ENCODE peak calls at places on chromosomes 11 and 22, in nine cellular contexts. One of them, this sample, is unnamed. For H3K4me1, the result is how much of the 10 kb centered on the place peaks cover.

GRCh38 chr11:82080160-82080559 is 653.5 kb downstream of the FAM181B start:
- DNase-seq in PC-9: no peak
- DNase-seq in stomach: no peak
- DNase-seq in mucosa of descending colon: no peak
- DNase-seq in heart right ventricle: no peak
- DNase-seq in kidney: no peak
- DNase-seq in GM23338: no peak
- DNase-seq in transverse colon: no peak
- DNase-seq in MM.1S: no peak
- DNase-seq in this sample: no peak

GRCh38 chr22:50274311-50274710 is 4.1 kb upstream of the MAPK11 start:
- DNase-seq in PC-9: peak
- DNase-seq in stomach: peak
- DNase-seq in mucosa of descending colon: peak
- DNase-seq in heart right ventricle: peak
- DNase-seq in kidney: no peak
- DNase-seq in GM23338: peak
- DNase-seq in transverse colon: peak
- DNase-seq in MM.1S: peak
- DNase-seq in this sample: no peak

GRCh38 chr11:7154881-7155344 is 66.1 kb downstream of the RBMXL2 start:
- DNase-seq in PC-9: no peak
- DNase-seq in stomach: no peak
- DNase-seq in mucosa of descending colon: no peak
- DNase-seq in heart right ventricle: peak
- DNase-seq in kidney: no peak
- DNase-seq in GM23338: no peak
- DNase-seq in transverse colon: no peak
- DNase-seq in MM.1S: no peak
- DNase-seq in this sample: no peak

GRCh38 chr11:128643661-128644060 is 50.2 kb upstream of the FLI1 start:
- DNase-seq in PC-9: no peak
- DNase-seq in stomach: no peak
- DNase-seq in mucosa of descending colon: no peak
- DNase-seq in heart right ventricle: no peak
- DNase-seq in kidney: no peak
- DNase-seq in GM23338: peak
- DNase-seq in transverse colon: no peak
- DNase-seq in MM.1S: no peak
- DNase-seq in this sample: no peak

GRCh38 chr11:121933694-121934093 is 182.3 kb downstream of the BLID start:
- DNase-seq in PC-9: no peak
- DNase-seq in stomach: no peak
- DNase-seq in mucosa of descending colon: no peak
- DNase-seq in heart right ventricle: no peak
- DNase-seq in kidney: no peak
- DNase-seq in GM23338: no peak
- DNase-seq in transverse colon: no peak
- DNase-seq in MM.1S: no peak
- DNase-seq in this sample: no peak

GRCh38 chr11:120471131-120471530 is 40.4 kb upstream of the GRIK4 start:
- DNase-seq in PC-9: no peak
- DNase-seq in stomach: no peak
- DNase-seq in mucosa of descending colon: no peak
- DNase-seq in heart right ventricle: no peak
- DNase-seq in kidney: no peak
- DNase-seq in GM23338: no peak
- DNase-seq in transverse colon: no peak
- DNase-seq in MM.1S: no peak
- DNase-seq in this sample: no peak

GRCh38 chr11:61032824-61033223 is 61.3 kb downstream of the CD6 start:
- DNase-seq in PC-9: no peak
- DNase-seq in stomach: no peak
- DNase-seq in mucosa of descending colon: no peak
- DNase-seq in heart right ventricle: no peak
- DNase-seq in kidney: no peak
- DNase-seq in GM23338: no peak
- DNase-seq in transverse colon: no peak
- DNase-seq in MM.1S: no peak
- DNase-seq in this sample: no peak

GRCh38 chr22:39534591-39535301 is 2.2 kb upstream of the RPS19BP1 start:
- DNase-seq in PC-9: peak
- DNase-seq in stomach: peak
- DNase-seq in mucosa of descending colon: peak
- DNase-seq in heart right ventricle: peak
- DNase-seq in kidney: peak
- DNase-seq in GM23338: peak
- DNase-seq in transverse colon: peak
- DNase-seq in MM.1S: peak
- DNase-seq in this sample: peak

GRCh38 chr11:119713361-119714040 is 15.5 kb downstream of the NECTIN1 start:
- DNase-seq in PC-9: no peak
- DNase-seq in stomach: no peak
- DNase-seq in mucosa of descending colon: no peak
- DNase-seq in heart right ventricle: no peak
- DNase-seq in kidney: no peak
- DNase-seq in GM23338: no peak
- DNase-seq in transverse colon: no peak
- DNase-seq in MM.1S: no peak
- DNase-seq in this sample: no peak

GRCh38 chr22:49569286-49570031 is 258.2 kb downstream of the BRD1 start:
- DNase-seq in PC-9: no peak
- DNase-seq in stomach: peak
- DNase-seq in mucosa of descending colon: no peak
- DNase-seq in heart right ventricle: no peak
- DNase-seq in kidney: peak
- DNase-seq in GM23338: no peak
- DNase-seq in transverse colon: peak
- DNase-seq in MM.1S: no peak
- DNase-seq in this sample: no peak

GRCh38 chr11:125110506-125110905 is 920 bp downstream of the TMEM218 start:
- DNase-seq in PC-9: no peak
- DNase-seq in stomach: no peak
- DNase-seq in mucosa of descending colon: no peak
- DNase-seq in heart right ventricle: no peak
- DNase-seq in kidney: no peak
- DNase-seq in GM23338: peak
- DNase-seq in transverse colon: no peak
- DNase-seq in MM.1S: no peak
- DNase-seq in this sample: no peak

GRCh38 chr11:125070699-125071254 is 7.7 kb downstream of the SLC37A2 start:
- DNase-seq in PC-9: peak
- DNase-seq in stomach: peak
- DNase-seq in mucosa of descending colon: peak
- DNase-seq in heart right ventricle: peak
- DNase-seq in kidney: peak
- DNase-seq in GM23338: no peak
- DNase-seq in transverse colon: peak
- DNase-seq in MM.1S: peak
- DNase-seq in this sample: peak

GRCh38 chr11:18065572-18065971 is 19.5 kb upstream of the TPH1 start:
- DNase-seq in PC-9: no peak
- DNase-seq in stomach: no peak
- DNase-seq in mucosa of descending colon: peak
- DNase-seq in heart right ventricle: no peak
- DNase-seq in kidney: no peak
- DNase-seq in GM23338: no peak
- DNase-seq in transverse colon: peak
- DNase-seq in MM.1S: no peak
- DNase-seq in this sample: no peak

GRCh38 chr11:110435780-110436717 is 6.3 kb downstream of the FDX1 start:
- DNase-seq in PC-9: no peak
- DNase-seq in stomach: no peak
- DNase-seq in mucosa of descending colon: no peak
- DNase-seq in heart right ventricle: no peak
- DNase-seq in kidney: no peak
- DNase-seq in GM23338: no peak
- DNase-seq in transverse colon: no peak
- DNase-seq in MM.1S: no peak
- DNase-seq in this sample: no peak

GRCh38 chr11:38718659-38719058 is 2120.6 kb upstream of the RAG2 start:
- DNase-seq in PC-9: no peak
- DNase-seq in stomach: no peak
- DNase-seq in mucosa of descending colon: no peak
- DNase-seq in heart right ventricle: no peak
- DNase-seq in kidney: no peak
- DNase-seq in GM23338: no peak
- DNase-seq in transverse colon: no peak
- DNase-seq in MM.1S: no peak
- DNase-seq in this sample: no peak

GRCh38 chr22:22939537-22940368 is 52.1 kb downstream of the IGLL5 start:
- DNase-seq in PC-9: no peak
- DNase-seq in stomach: no peak
- DNase-seq in mucosa of descending colon: no peak
- DNase-seq in heart right ventricle: no peak
- DNase-seq in kidney: no peak
- DNase-seq in GM23338: no peak
- DNase-seq in transverse colon: peak
- DNase-seq in MM.1S: no peak
- DNase-seq in this sample: no peak

GRCh38 chr22:37032535-37033460 is 13.3 kb downstream of the MPST start:
- DNase-seq in PC-9: peak
- DNase-seq in stomach: peak
- DNase-seq in mucosa of descending colon: peak
- DNase-seq in heart right ventricle: no peak
- DNase-seq in kidney: peak
- DNase-seq in GM23338: peak
- DNase-seq in transverse colon: peak
- DNase-seq in MM.1S: no peak
- DNase-seq in this sample: no peak

GRCh38 chr11:94924074-94925031 is 49.0 kb downstream of the CWC15 start:
- DNase-seq in PC-9: no peak
- DNase-seq in stomach: no peak
- DNase-seq in mucosa of descending colon: no peak
- DNase-seq in heart right ventricle: no peak
- DNase-seq in kidney: no peak
- DNase-seq in GM23338: no peak
- DNase-seq in transverse colon: no peak
- DNase-seq in MM.1S: no peak
- DNase-seq in this sample: no peak
- H3K4me3 ChIP-seq in PC-9: no peak
- H3K4me3 ChIP-seq in stomach: no peak
- H3K4me3 ChIP-seq in mucosa of descending colon: no peak
- H3K4me3 ChIP-seq in heart right ventricle: no peak
- H3K4me3 ChIP-seq in kidney: no peak
- H3K4me3 ChIP-seq in GM23338: no peak
- H3K4me3 ChIP-seq in transverse colon: no peak
- H3K4me3 ChIP-seq in MM.1S: no peak
- H3K4me3 ChIP-seq in this sample: no peak

DNA sequence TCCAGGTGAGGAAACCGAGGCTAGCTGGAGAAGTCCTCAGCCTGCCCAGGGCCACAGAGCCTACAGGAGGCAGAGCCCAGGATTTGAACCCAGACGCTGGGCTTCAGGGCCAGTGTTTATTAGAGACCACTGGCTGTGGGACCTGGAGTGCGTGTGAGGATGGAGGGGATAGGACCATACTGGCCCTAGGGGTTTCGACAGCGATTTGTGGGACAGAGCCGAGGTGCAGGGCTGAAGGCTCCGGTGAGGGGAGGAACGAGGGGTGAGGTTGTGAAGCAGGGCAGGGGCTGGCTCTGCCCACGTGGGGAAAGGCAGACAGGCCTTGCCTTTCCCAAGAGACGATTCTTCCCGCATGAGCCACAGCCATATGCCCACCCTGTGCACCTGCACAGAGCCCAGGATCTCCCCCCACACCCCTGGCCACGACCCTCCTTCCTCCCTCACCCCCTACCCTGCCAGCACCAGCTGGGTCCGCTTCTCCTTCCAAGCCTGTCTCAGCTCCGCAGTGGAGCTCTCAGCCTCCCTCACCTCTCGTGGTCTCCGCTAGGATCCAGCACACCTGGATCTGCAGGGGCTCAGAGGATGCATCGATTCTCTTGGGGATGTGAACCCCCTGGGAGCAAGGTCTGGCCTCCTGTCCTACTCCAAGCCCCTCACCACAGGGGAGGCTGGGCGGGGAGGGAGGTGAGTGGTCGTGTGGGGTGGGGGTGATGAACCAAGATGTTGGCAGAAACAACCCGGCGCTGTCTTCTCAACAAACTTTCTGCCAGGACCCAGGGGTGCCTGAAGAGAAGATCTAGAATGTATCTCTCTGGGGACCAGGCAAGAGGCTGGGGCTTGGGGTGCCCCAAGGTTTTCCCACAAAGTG is 58.4 kb downstream of the RTL6 start:
- DNase-seq in PC-9: no peak
- DNase-seq in stomach: no peak
- DNase-seq in mucosa of descending colon: no peak
- DNase-seq in heart right ventricle: no peak
- DNase-seq in kidney: peak
- DNase-seq in GM23338: no peak
- DNase-seq in transverse colon: no peak
- DNase-seq in MM.1S: no peak
- DNase-seq in this sample: no peak
- TF ChIP-seq CTCF in PC-9: no peak
- TF ChIP-seq CTCF in stomach: no peak
- TF ChIP-seq CTCF in mucosa of descending colon: no peak
- TF ChIP-seq CTCF in heart right ventricle: no peak
- TF ChIP-seq CTCF in kidney: no peak
- TF ChIP-seq CTCF in GM23338: no peak
- TF ChIP-seq CTCF in transverse colon: no peak
- TF ChIP-seq CTCF in MM.1S: no peak
- TF ChIP-seq CTCF in this sample: no peak

GRCh38 chr11:67417425-67417824 is 1.9 kb downstream of the CARNS1 start:
- DNase-seq in PC-9: no peak
- DNase-seq in stomach: no peak
- DNase-seq in mucosa of descending colon: no peak
- DNase-seq in heart right ventricle: no peak
- DNase-seq in kidney: no peak
- DNase-seq in GM23338: no peak
- DNase-seq in transverse colon: no peak
- DNase-seq in MM.1S: no peak
- DNase-seq in this sample: no peak
- H3K4me1 ChIP-seq in PC-9: under half
- H3K4me1 ChIP-seq in stomach: half or more
- H3K4me1 ChIP-seq in mucosa of descending colon: under half
- H3K4me1 ChIP-seq in heart right ventricle: under half
- H3K4me1 ChIP-seq in kidney: under half
- H3K4me1 ChIP-seq in GM23338: under half
- H3K4me1 ChIP-seq in transverse colon: under half
- H3K4me1 ChIP-seq in MM.1S: under half
- H3K4me1 ChIP-seq in this sample: under half

DNA sequence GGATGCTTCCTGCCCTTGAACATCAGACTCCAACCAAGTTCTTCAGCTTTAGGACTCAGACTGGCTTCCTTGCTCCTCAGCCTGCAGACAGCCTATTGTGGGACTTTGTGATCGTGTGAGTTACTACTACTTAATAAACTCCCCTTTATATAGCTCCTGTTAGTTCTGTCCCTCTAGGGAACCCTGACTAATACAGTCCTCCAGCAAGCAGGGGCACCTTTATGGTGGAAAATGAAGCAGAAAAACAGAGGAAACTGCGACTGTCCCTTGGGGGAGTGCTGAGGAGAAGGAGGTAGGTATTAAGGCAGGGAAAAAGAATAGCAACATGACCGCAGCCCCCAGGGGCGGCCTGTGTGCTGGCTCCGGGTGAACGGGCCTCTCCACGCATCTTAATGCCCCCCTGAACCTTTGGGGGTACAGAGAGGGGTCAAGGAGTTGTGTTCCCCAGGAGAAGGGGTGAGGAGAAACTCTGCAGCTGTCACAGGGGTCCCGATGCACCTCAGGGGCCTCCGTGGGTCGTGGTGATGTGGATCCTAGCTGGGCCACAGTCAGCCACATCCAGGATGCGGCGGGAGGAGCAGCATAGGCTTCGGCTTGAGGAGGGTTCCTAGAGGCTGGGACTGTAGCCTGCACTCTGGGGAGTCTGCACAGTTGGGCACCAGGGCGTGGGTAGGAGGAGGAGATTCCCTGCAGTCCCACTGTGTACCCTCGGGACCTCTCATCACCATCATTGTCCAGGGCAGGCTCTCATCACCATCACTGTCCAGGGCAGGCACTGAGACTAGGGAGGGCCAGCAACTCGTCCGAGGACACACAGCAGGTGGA is 34.3 kb downstream of the SHISAL1 start:
- DNase-seq in PC-9: no peak
- DNase-seq in stomach: no peak
- DNase-seq in mucosa of descending colon: no peak
- DNase-seq in heart right ventricle: no peak
- DNase-seq in kidney: peak
- DNase-seq in GM23338: no peak
- DNase-seq in transverse colon: no peak
- DNase-seq in MM.1S: no peak
- DNase-seq in this sample: no peak
- H3K4me3 ChIP-seq in PC-9: no peak
- H3K4me3 ChIP-seq in stomach: no peak
- H3K4me3 ChIP-seq in mucosa of descending colon: no peak
- H3K4me3 ChIP-seq in heart right ventricle: no peak
- H3K4me3 ChIP-seq in kidney: no peak
- H3K4me3 ChIP-seq in GM23338: no peak
- H3K4me3 ChIP-seq in transverse colon: no peak
- H3K4me3 ChIP-seq in MM.1S: no peak
- H3K4me3 ChIP-seq in this sample: no peak

This sample was measured in adrenal gland.